ENCODE peak calls at places on chromosome 20, in five cellular contexts. One of them, this sample, is unnamed.

GRCh38 chr20:37542281-37542680 is 14.6 kb upstream of the BLCAP start:
- DNase-seq in right cardiac atrium: no peak
- DNase-seq in Panc1: no peak
- DNase-seq in thyroid gland: no peak
- DNase-seq in heart left ventricle: no peak
- DNase-seq in this sample: no peak

GRCh38 chr20:48831702-48832422 is 4.1 kb upstream of the PREX1 start:
- DNase-seq in right cardiac atrium: peak; percentile 81
- DNase-seq in Panc1: no peak
- DNase-seq in thyroid gland: peak; percentile 83
- DNase-seq in heart left ventricle: no peak
- DNase-seq in this sample: no peak

GRCh38 chr20:7627734-7628663 is 312.3 kb downstream of the HAO1 start:
- DNase-seq in Panc1: no peak
- DNase-seq in heart left ventricle: no peak
- DNase-seq in thyroid gland: no peak
- DNase-seq in right cardiac atrium: no peak
- DNase-seq in this sample: no peak

GRCh38 chr20:62739581-62740285 is 31.1 kb downstream of the NTSR1 start:
- DNase-seq in heart left ventricle: peak; percentile 76
- DNase-seq in Panc1: peak; percentile 20
- DNase-seq in thyroid gland: no peak
- DNase-seq in right cardiac atrium: peak; percentile 67
- DNase-seq in this sample: peak; percentile 17

GRCh38 chr20:58719971-58720371 is 27.4 kb downstream of the NPEPL1 start:
- DNase-seq in right cardiac atrium: no peak
- DNase-seq in thyroid gland: no peak
- DNase-seq in Panc1: no peak
- DNase-seq in heart left ventricle: peak; percentile 40
- DNase-seq in this sample: no peak

GRCh38 chr20:57736738-57737347 is 27.0 kb upstream of the PMEPA1 start:
- DNase-seq in heart left ventricle: no peak
- DNase-seq in Panc1: no peak
- DNase-seq in thyroid gland: no peak
- DNase-seq in right cardiac atrium: no peak
- DNase-seq in this sample: no peak

GRCh38 chr20:55565374-55565773 is 439.9 kb downstream of the CBLN4 start:
- DNase-seq in thyroid gland: no peak
- DNase-seq in Panc1: no peak
- DNase-seq in right cardiac atrium: no peak
- DNase-seq in heart left ventricle: no peak
- DNase-seq in this sample: no peak

GRCh38 chr20:41452226-41452625 is 85.6 kb upstream of the EMILIN3 start:
- DNase-seq in heart left ventricle: no peak
- DNase-seq in thyroid gland: no peak
- DNase-seq in right cardiac atrium: no peak
- DNase-seq in Panc1: no peak
- DNase-seq in this sample: no peak

GRCh38 chr20:53032021-53033001 is 60.2 kb downstream of the TSHZ2 start:
- DNase-seq in right cardiac atrium: no peak
- DNase-seq in heart left ventricle: no peak
- DNase-seq in Panc1: no peak
- DNase-seq in thyroid gland: peak; percentile 7
- DNase-seq in this sample: no peak

GRCh38 chr20:3995067-3995748 is 20.1 kb downstream of the RNF24 start:
- DNase-seq in heart left ventricle: no peak
- DNase-seq in right cardiac atrium: no peak
- DNase-seq in thyroid gland: no peak
- DNase-seq in Panc1: no peak
- DNase-seq in this sample: no peak

GRCh38 chr20:19688031-19688806 is 69.8 kb upstream of the RIN2 start:
- DNase-seq in Panc1: peak; percentile 63
- DNase-seq in right cardiac atrium: peak; percentile 94
- DNase-seq in heart left ventricle: peak; percentile 85
- DNase-seq in thyroid gland: peak; percentile 65
- DNase-seq in this sample: no peak

GRCh38 chr20:39897781-39898466 is 791.1 kb downstream of the MAFB start:
- DNase-seq in Panc1: no peak
- DNase-seq in heart left ventricle: no peak
- DNase-seq in thyroid gland: no peak
- DNase-seq in right cardiac atrium: no peak
- DNase-seq in this sample: no peak

GRCh38 chr20:42083280-42083679 is 465.1 kb upstream of the CHD6 start:
- DNase-seq in right cardiac atrium: no peak
- DNase-seq in thyroid gland: no peak
- DNase-seq in Panc1: no peak
- DNase-seq in heart left ventricle: no peak
- DNase-seq in this sample: no peak

GRCh38 chr20:40251284-40251932 is 437.6 kb downstream of the MAFB start:
- DNase-seq in Panc1: no peak
- DNase-seq in thyroid gland: no peak
- DNase-seq in heart left ventricle: no peak
- DNase-seq in right cardiac atrium: no peak
- DNase-seq in this sample: no peak

GRCh38 chr20:38997622-38998021 is 35.5 kb downstream of the DHX35 start:
- DNase-seq in thyroid gland: no peak
- DNase-seq in right cardiac atrium: no peak
- DNase-seq in heart left ventricle: no peak
- DNase-seq in Panc1: no peak
- DNase-seq in this sample: no peak

GRCh38 chr20:6673071-6673470 is 94.4 kb upstream of the BMP2 start:
- DNase-seq in heart left ventricle: no peak
- DNase-seq in thyroid gland: no peak
- DNase-seq in Panc1: no peak
- DNase-seq in right cardiac atrium: no peak
- DNase-seq in this sample: no peak

GRCh38 chr20:6590891-6591679 is 176.4 kb upstream of the BMP2 start:
- DNase-seq in Panc1: no peak
- DNase-seq in heart left ventricle: no peak
- DNase-seq in thyroid gland: no peak
- DNase-seq in right cardiac atrium: no peak
- DNase-seq in this sample: no peak

GRCh38 chr20:1805161-1805581 is 90.0 kb upstream of the SIRPA start:
- DNase-seq in right cardiac atrium: no peak
- DNase-seq in heart left ventricle: no peak
- DNase-seq in thyroid gland: no peak
- DNase-seq in Panc1: no peak
- DNase-seq in this sample: no peak

GRCh38 chr20:40630723-40631631 is 58.1 kb downstream of the MAFB start:
- DNase-seq in Panc1: no peak
- DNase-seq in right cardiac atrium: no peak
- DNase-seq in heart left ventricle: no peak
- DNase-seq in thyroid gland: no peak
- DNase-seq in this sample: no peak

GRCh38 chr20:57208198-57208597 is 58.2 kb downstream of the BMP7 start:
- DNase-seq in thyroid gland: no peak
- DNase-seq in heart left ventricle: no peak
- DNase-seq in Panc1: no peak
- DNase-seq in right cardiac atrium: no peak
- DNase-seq in this sample: no peak

GRCh38 chr20:46828471-46828870 is 66.2 kb upstream of the EYA2 start:
- DNase-seq in heart left ventricle: no peak
- DNase-seq in right cardiac atrium: no peak
- DNase-seq in Panc1: no peak
- DNase-seq in thyroid gland: no peak
- DNase-seq in this sample: no peak

GRCh38 chr20:38402089-38402488 is 33.0 kb downstream of the SNHG17 start:
- DNase-seq in heart left ventricle: no peak
- DNase-seq in thyroid gland: no peak
- DNase-seq in right cardiac atrium: no peak
- DNase-seq in Panc1: no peak
- DNase-seq in this sample: no peak

GRCh38 chr20:36017034-36017951 is 48.9 kb downstream of the CNBD2 start:
- DNase-seq in thyroid gland: peak; percentile 48
- DNase-seq in right cardiac atrium: peak; percentile 55
- DNase-seq in Panc1: no peak
- DNase-seq in heart left ventricle: no peak
- DNase-seq in this sample: no peak

GRCh38 chr20:50085481-50086365 is 27.2 kb downstream of the UBE2V1 start:
- DNase-seq in heart left ventricle: peak; percentile 51
- DNase-seq in thyroid gland: peak; percentile 54
- DNase-seq in right cardiac atrium: peak; percentile 50
- DNase-seq in Panc1: no peak
- DNase-seq in this sample: peak; percentile 26

GRCh38 chr20:9838035-9838377 is 870 bp downstream of the PAK5 start:
- DNase-seq in Panc1: no peak
- DNase-seq in heart left ventricle: no peak
- DNase-seq in thyroid gland: no peak
- DNase-seq in right cardiac atrium: no peak
- DNase-seq in this sample: no peak

GRCh38 chr20:35093245-35093884 is 758 bp upstream of the TRPC4AP start:
- DNase-seq in Panc1: peak; percentile 67
- DNase-seq in thyroid gland: no peak
- DNase-seq in right cardiac atrium: no peak
- DNase-seq in heart left ventricle: no peak
- DNase-seq in this sample: no peak

GRCh38 chr20:5168582-5169396 is 42.0 kb downstream of the CDS2 start:
- DNase-seq in Panc1: no peak
- DNase-seq in thyroid gland: peak; percentile 31
- DNase-seq in heart left ventricle: no peak
- DNase-seq in right cardiac atrium: peak; percentile 53
- DNase-seq in this sample: peak; percentile 1

GRCh38 chr20:40769677-40770285 is 80.7 kb upstream of the MAFB start:
- DNase-seq in Panc1: no peak
- DNase-seq in right cardiac atrium: no peak
- DNase-seq in heart left ventricle: no peak
- DNase-seq in thyroid gland: no peak
- DNase-seq in this sample: no peak

GRCh38 chr20:14234666-14235295 is 102.6 kb downstream of the FLRT3 start:
- DNase-seq in heart left ventricle: no peak
- DNase-seq in Panc1: no peak
- DNase-seq in right cardiac atrium: no peak
- DNase-seq in thyroid gland: no peak
- DNase-seq in this sample: no peak

GRCh38 chr20:12044969-12045368 is 127.3 kb downstream of the BTBD3 start:
- DNase-seq in Panc1: no peak
- DNase-seq in heart left ventricle: no peak
- DNase-seq in right cardiac atrium: no peak
- DNase-seq in thyroid gland: no peak
- DNase-seq in this sample: no peak

GRCh38 chr20:14431568-14431967 is 94.2 kb upstream of the FLRT3 start:
- DNase-seq in thyroid gland: no peak
- DNase-seq in right cardiac atrium: no peak
- DNase-seq in heart left ventricle: no peak
- DNase-seq in Panc1: no peak
- DNase-seq in this sample: no peak

GRCh38 chr20:32600681-32601237 is 15.6 kb upstream of the NOL4L start:
- DNase-seq in heart left ventricle: no peak
- DNase-seq in Panc1: no peak
- DNase-seq in thyroid gland: no peak
- DNase-seq in right cardiac atrium: no peak
- DNase-seq in this sample: no peak

GRCh38 chr20:32602273-32602672 is 17.1 kb upstream of the NOL4L start:
- DNase-seq in thyroid gland: no peak
- DNase-seq in right cardiac atrium: no peak
- DNase-seq in Panc1: no peak
- DNase-seq in heart left ventricle: no peak
- DNase-seq in this sample: no peak

GRCh38 chr20:32598606-32599005 is 13.5 kb upstream of the NOL4L start:
- DNase-seq in thyroid gland: no peak
- DNase-seq in Panc1: no peak
- DNase-seq in right cardiac atrium: no peak
- DNase-seq in heart left ventricle: no peak
- DNase-seq in this sample: no peak

GRCh38 chr20:32597714-32598113 is 12.6 kb upstream of the NOL4L start:
- DNase-seq in right cardiac atrium: no peak
- DNase-seq in heart left ventricle: no peak
- DNase-seq in thyroid gland: no peak
- DNase-seq in Panc1: no peak
- DNase-seq in this sample: no peak

GRCh38 chr20:32599783-32600340 is 14.7 kb upstream of the NOL4L start:
- DNase-seq in heart left ventricle: no peak
- DNase-seq in Panc1: no peak
- DNase-seq in right cardiac atrium: no peak
- DNase-seq in thyroid gland: no peak
- DNase-seq in this sample: no peak
- H3K4me3 ChIP-seq in heart left ventricle: no peak overlapping the region
- H3K4me3 ChIP-seq in Panc1: no peak overlapping the region
- H3K4me3 ChIP-seq in right cardiac atrium: no peak overlapping the region
- H3K4me3 ChIP-seq in thyroid gland: no peak overlapping the region
- H3K4me3 ChIP-seq in this sample: no peak overlapping the region

GRCh38 chr20:59747671-59748515 is 143.6 kb downstream of the PHACTR3 start:
- DNase-seq in heart left ventricle: no peak
- DNase-seq in right cardiac atrium: no peak
- DNase-seq in thyroid gland: no peak
- DNase-seq in Panc1: no peak
- DNase-seq in this sample: no peak

GRCh38 chr20:59748555-59749292 is 144.4 kb downstream of the PHACTR3 start:
- DNase-seq in heart left ventricle: no peak
- DNase-seq in thyroid gland: peak; percentile 51
- DNase-seq in right cardiac atrium: peak; percentile 67
- DNase-seq in Panc1: no peak
- DNase-seq in this sample: no peak

GRCh38 chr20:59750209-59750840 is 146.0 kb downstream of the PHACTR3 start:
- DNase-seq in Panc1: no peak
- DNase-seq in thyroid gland: no peak
- DNase-seq in right cardiac atrium: no peak
- DNase-seq in heart left ventricle: no peak
- DNase-seq in this sample: no peak

GRCh38 chr20:59751075-59751711 is 146.9 kb downstream of the PHACTR3 start:
- DNase-seq in Panc1: peak; percentile 5
- DNase-seq in thyroid gland: peak; percentile 44
- DNase-seq in heart left ventricle: peak; percentile 87
- DNase-seq in right cardiac atrium: peak; percentile 88
- DNase-seq in this sample: no peak

DNA sequence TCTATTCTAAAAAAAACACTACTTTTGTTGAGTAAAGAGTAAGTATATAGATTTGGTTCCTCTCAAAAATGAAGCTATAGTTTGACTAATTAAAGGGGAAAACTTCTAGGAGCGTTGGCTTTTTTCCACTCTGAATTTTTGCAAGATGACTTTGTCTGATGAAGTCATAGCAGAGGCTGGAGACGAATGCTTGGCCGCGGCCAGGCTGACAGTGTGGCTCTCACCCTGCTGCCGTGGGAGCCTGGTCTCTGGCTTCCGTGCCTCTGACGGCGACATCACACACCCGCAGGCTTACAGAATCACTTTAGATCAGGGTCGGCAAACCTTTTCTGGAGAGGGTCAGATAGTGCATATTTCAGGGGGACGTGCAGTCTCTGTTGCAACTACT is 144.9 kb downstream of the PHACTR3 start:
- DNase-seq in thyroid gland: no peak
- DNase-seq in heart left ventricle: no peak
- DNase-seq in right cardiac atrium: peak; percentile 71
- DNase-seq in Panc1: no peak
- DNase-seq in this sample: no peak
- H3K4me1 ChIP-seq in thyroid gland: peaks cover 3% of the 10 kb centered on the region
- H3K4me1 ChIP-seq in heart left ventricle: peaks cover 28% of the 10 kb centered on the region
- H3K4me1 ChIP-seq in right cardiac atrium: peaks cover 12% of the 10 kb centered on the region
- H3K4me1 ChIP-seq in Panc1: no peaks in the 10 kb centered on the region
- H3K4me1 ChIP-seq in this sample: no peaks in the 10 kb centered on the region

GRCh38 chr20:25987073-25987927 is 290.6 kb upstream of the ZNF337 start:
- DNase-seq in heart left ventricle: peak; percentile 80
- DNase-seq in thyroid gland: peak; percentile 37
- DNase-seq in right cardiac atrium: peak; percentile 84
- DNase-seq in Panc1: peak; percentile 2
- DNase-seq in this sample: peak; percentile 33
- H3K4me3 ChIP-seq in heart left ventricle: peak overlapping the region; percentile 52
- H3K4me3 ChIP-seq in thyroid gland: no peak overlapping the region
- H3K4me3 ChIP-seq in right cardiac atrium: peak overlapping the region; percentile 47
- H3K4me3 ChIP-seq in Panc1: no peak overlapping the region
- H3K4me3 ChIP-seq in this sample: peak overlapping the region; percentile 43

GRCh38 chr20:33273117-33273851 is 9.7 kb upstream of the BPIFB1 start:
- DNase-seq in heart left ventricle: no peak
- DNase-seq in right cardiac atrium: no peak
- DNase-seq in Panc1: no peak
- DNase-seq in thyroid gland: peak; percentile 17
- DNase-seq in this sample: no peak
- H3K4me1 ChIP-seq in heart left ventricle: no peaks in the 10 kb centered on the region
- H3K4me1 ChIP-seq in right cardiac atrium: no peaks in the 10 kb centered on the region
- H3K4me1 ChIP-seq in Panc1: no peaks in the 10 kb centered on the region
- H3K4me1 ChIP-seq in thyroid gland: no peaks in the 10 kb centered on the region
- H3K4me1 ChIP-seq in this sample: no peaks in the 10 kb centered on the region

This sample was measured in CD8-positive, alpha-beta memory T cell.